ENCODE peak calls at places on chromosomes 16 and 17, in six cellular contexts. G is aorta, X is heart right ventricle, F is suprapubic skin, H is fibroblast of lung, V is heart left ventricle. T is an unnamed sample. For H3K36me3, the result is how much of the 10 kb centered on the place peaks cover.

GRCh38 chr16:75038036-75038959 is 39.5 kb downstream of the ZNRF1 start:
- DNase-seq in G (no peak), X (no peak), F (no peak), H (no peak), V (no peak), T (no peak)

GRCh38 chr16:65323655-65324237 is 201.9 kb upstream of the CDH11 start:
- DNase-seq in G (no peak), X (no peak), F (no peak), H (no peak), V (no peak), T (no peak)

GRCh38 chr17:21462259-21462658 is 86.1 kb downstream of the KCNJ12 start:
- DNase-seq in G (no peak), X (no peak), F (no peak), H (no peak), V (no peak), T (no peak)

GRCh38 chr17:66348605-66349165 is 46.3 kb downstream of the PRKCA start:
- DNase-seq in G (no peak), X (peak), F (no peak), H (peak), V (peak), T (peak)

GRCh38 chr16:47565454-47565853 is 104.3 kb downstream of the PHKB start:
- DNase-seq in G (peak), X (peak), F (peak), H (peak), V (peak), T (no peak)

GRCh38 chr17:28549274-28550132 is 2.9 kb downstream of the UNC119 start:
- DNase-seq in G (no peak), X (no peak), F (no peak), H (no peak), V (no peak), T (no peak)

GRCh38 chr16:30619207-30619606 is 9.0 kb upstream of the ZNF689 start:
- DNase-seq in G (no peak), X (no peak), F (no peak), H (peak), V (no peak), T (no peak)

GRCh38 chr17:21019976-21020575 is 22.7 kb downstream of the USP22 start:
- DNase-seq in G (peak), X (no peak), F (no peak), H (no peak), V (no peak), T (peak)

GRCh38 chr16:13120557-13120956 is 219.2 kb downstream of the SHISA9 start:
- DNase-seq in G (no peak), X (no peak), F (no peak), H (no peak), V (no peak), T (no peak)

GRCh38 chr16:52548261-52549010 is 1.5 kb upstream of the TOX3 start:
- DNase-seq in G (no peak), X (no peak), F (no peak), H (no peak), V (no peak), T (no peak)

GRCh38 chr16:22670044-22670536 is 143.9 kb upstream of the HS3ST2 start:
- DNase-seq in G (no peak), X (no peak), F (no peak), H (no peak), V (peak), T (no peak)

GRCh38 chr17:7081341-7082062 is 1.5 kb upstream of the CLEC10A start:
- DNase-seq in G (no peak), X (no peak), F (no peak), H (no peak), V (no peak), T (no peak)

GRCh38 chr16:29644973-29645698 is 17.9 kb upstream of the SPN start:
- DNase-seq in G (peak), X (no peak), F (no peak), H (no peak), V (no peak), T (no peak)

GRCh38 chr17:49217651-49218413 is 7.3 kb downstream of the ABI3 start:
- DNase-seq in G (peak), X (peak), F (no peak), H (no peak), V (peak), T (no peak)

GRCh38 chr17:63699638-63700527 is at the start of gene LIMD2:
- DNase-seq in G (peak), X (peak), F (peak), H (peak), V (peak), T (peak)

GRCh38 chr16:55759983-55760664 is 72.8 kb downstream of the CES1 start:
- DNase-seq in G (no peak), X (peak), F (no peak), H (peak), V (peak), T (no peak)

GRCh38 chr17:57954421-57955182 is 610 bp downstream of the CUEDC1 start:
- DNase-seq in G (peak), X (peak), F (peak), H (peak), V (peak), T (peak)

GRCh38 chr17:7523033-7523432 is 25.8 kb upstream of the TNFSF12 start:
- DNase-seq in G (no peak), X (no peak), F (no peak), H (peak), V (peak), T (peak)

GRCh38 chr16:81261049-81261648 is 22.7 kb downstream of the BCO1 start:
- DNase-seq in G (no peak), X (no peak), F (no peak), H (no peak), V (no peak), T (peak)

GRCh38 chr16:77660311-77660710 is 62.0 kb upstream of the NUDT7 start:
- DNase-seq in G (no peak), X (no peak), F (no peak), H (peak), V (no peak), T (no peak)

GRCh38 chr17:36149296-36149820 is 27.1 kb downstream of the TBC1D3B start:
- DNase-seq in G (peak), X (no peak), F (no peak), H (peak), V (no peak), T (no peak)

GRCh38 chr17:18960803-18961511 is 9.0 kb downstream of the SLC5A10 start:
- DNase-seq in G (peak), X (peak), F (peak), H (peak), V (peak), T (peak)

GRCh38 chr17:266701-267656 is 85.5 kb upstream of the DOC2B start:
- DNase-seq in G (peak), X (peak), F (peak), H (no peak), V (peak), T (no peak)

GRCh38 chr16:23676924-23677480 is 1.7 kb upstream of the PLK1 start:
- DNase-seq in G (no peak), X (no peak), F (no peak), H (no peak), V (no peak), T (no peak)

GRCh38 chr17:38454528-38454927 is 26.3 kb downstream of the ARHGAP23 start:
- DNase-seq in G (peak), X (peak), F (peak), H (peak), V (peak), T (peak)

GRCh38 chr17:72826602-72827001 is 265.9 kb downstream of the SLC39A11 start:
- DNase-seq in G (no peak), X (no peak), F (no peak), H (peak), V (no peak), T (no peak)

GRCh38 chr16:85416267-85417109 is 196.6 kb upstream of the GSE1 start:
- DNase-seq in G (peak), X (peak), F (peak), H (peak), V (peak), T (peak)

GRCh38 chr17:15341385-15341849 is at the start of gene TEKT3:
- DNase-seq in G (peak), X (peak), F (peak), H (peak), V (peak), T (no peak)

GRCh38 chr16:68041783-68042182 is 18.7 kb downstream of the DUS2 start:
- DNase-seq in G (no peak), X (no peak), F (no peak), H (no peak), V (no peak), T (no peak)

GRCh38 chr16:88747588-88748301 is 37.3 kb downstream of the PIEZO1 start:
- DNase-seq in G (no peak), X (no peak), F (no peak), H (no peak), V (no peak), T (peak)

GRCh38 chr17:75271955-75272847 is 1.2 kb upstream of the MIF4GD start:
- DNase-seq in G (peak), X (no peak), F (no peak), H (peak), V (peak), T (no peak)

GRCh38 chr16:67170168-67170947 is at the start of gene NOL3:
- DNase-seq in G (peak), X (peak), F (peak), H (peak), V (peak), T (peak)

GRCh38 chr16:79217375-79218011 is 383.0 kb downstream of the MAF start:
- DNase-seq in G (no peak), X (no peak), F (no peak), H (no peak), V (no peak), T (no peak)

GRCh38 chr17:47660064-47660492 is 10.4 kb downstream of the KPNB1 start:
- DNase-seq in G (no peak), X (no peak), F (no peak), H (no peak), V (no peak), T (no peak)

GRCh38 chr17:61203765-61204164 is 195.9 kb upstream of the TBX2 start:
- DNase-seq in G (no peak), X (no peak), F (no peak), H (peak), V (no peak), T (no peak)

GRCh38 chr17:76562734-76563148 is 22.9 kb downstream of the PRCD start:
- DNase-seq in G (no peak), X (no peak), F (no peak), H (peak), V (no peak), T (no peak)
- H3K36me3 ChIP-seq in G (under half), X (under half), F (under half), H (under half), V (under half), T (half or more)

GRCh38 chr17:81703747-81704654 is 834 bp downstream of the MRPL12 start:
- DNase-seq in G (no peak), X (no peak), F (no peak), H (no peak), V (no peak), T (no peak)

GRCh38 chr17:81697261-81698044 is 5.7 kb upstream of the MRPL12 start:
- DNase-seq in G (no peak), X (no peak), F (no peak), H (no peak), V (no peak), T (no peak)

GRCh38 chr17:81700353-81701287 is 2.5 kb upstream of the MRPL12 start:
- DNase-seq in G (no peak), X (no peak), F (no peak), H (no peak), V (no peak), T (no peak)

GRCh38 chr17:81702934-81703746 is at the start of gene MRPL12:
- DNase-seq in G (peak), X (peak), F (peak), H (peak), V (peak), T (peak)

GRCh38 chr17:81701288-81702071 is 1.7 kb upstream of the MRPL12 start:
- DNase-seq in G (no peak), X (no peak), F (no peak), H (no peak), V (no peak), T (no peak)
- H3K36me3 ChIP-seq in G (under half), X (under half), F (half or more), H (under half), V (under half), T (half or more)

DNA sequence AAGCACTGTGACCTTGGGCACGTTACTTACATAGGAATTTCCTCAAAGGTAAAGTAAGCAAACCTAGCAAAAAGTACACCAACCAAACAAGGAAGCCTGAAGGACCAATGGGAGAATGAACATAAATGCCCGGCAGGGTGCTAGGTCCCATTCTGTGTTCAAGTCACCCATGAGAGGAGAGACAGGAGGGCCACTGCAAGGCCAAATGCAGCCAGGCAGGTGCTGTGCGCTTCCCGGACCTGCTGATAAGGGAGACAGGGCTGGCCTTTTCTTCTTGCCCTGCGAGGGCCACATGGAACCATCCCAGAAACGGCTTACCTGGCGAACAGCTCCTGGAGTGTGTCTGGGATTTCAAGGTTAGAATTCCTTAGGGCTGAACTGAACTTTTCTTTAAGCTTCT is 69.0 kb downstream of the GTF3C1 start:
- DNase-seq in G (peak), X (no peak), F (no peak), H (no peak), V (no peak), T (no peak)
- H3K36me3 ChIP-seq in G (under half), X (half or more), F (half or more), H (under half), V (half or more), T (half or more)

DNA sequence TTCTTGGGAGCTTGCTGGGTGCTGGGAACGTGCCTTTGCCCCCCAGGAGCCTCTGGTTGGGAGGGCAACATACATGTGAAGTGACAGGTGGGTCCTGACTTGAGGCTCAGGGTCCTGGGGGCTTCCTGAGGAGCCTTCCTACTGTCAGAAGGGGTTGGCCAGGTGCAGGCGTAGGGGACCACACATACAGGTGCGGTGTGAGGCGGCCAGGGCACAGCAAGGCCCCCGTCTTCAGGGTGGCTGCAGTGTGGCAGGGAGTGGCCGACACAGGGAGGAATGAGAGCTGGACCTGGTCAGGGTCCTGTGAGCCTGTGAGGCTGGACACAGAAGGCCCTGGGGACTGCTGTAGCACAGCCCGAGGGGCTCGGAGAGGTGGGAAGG is 10.6 kb downstream of the TCF25 start:
- DNase-seq in G (no peak), X (no peak), F (peak), H (no peak), V (no peak), T (no peak)
- H3K36me3 ChIP-seq in G (under half), X (under half), F (half or more), H (under half), V (half or more), T (under half)

T was measured in SJCRH30.